ENCODE peak calls at places on chromosomes 16 and 17, in seven cellular contexts. M is left lung, B is cardiac muscle cell, D is PC-3, I is breast epithelium, V is HCT116, W is IMR-90. A is an unnamed sample.

GRCh38 chr16:81329947-81330346 is 15.2 kb downstream of the GAN start:
- DNase-seq in B (no peak), M (no peak), V (no peak), I (no peak), W (no peak), D (no peak), A (no peak)

GRCh38 chr17:1130191-1130590 is 49.6 kb downstream of the ABR start:
- DNase-seq in W (no peak), I (no peak), D (no peak), V (no peak), M (no peak), B (no peak), A (no peak)

GRCh38 chr17:55440391-55440790 is 18.8 kb upstream of the MMD start:
- DNase-seq in B (no peak), D (no peak), M (no peak), W (no peak), I (no peak), V (no peak), A (no peak)

GRCh38 chr17:79126139-79126538 is 51.5 kb downstream of the ENGASE start:
- DNase-seq in I (no peak), W (no peak), V (no peak), M (no peak), D (peak; percentile 33), B (peak; percentile 6), A (no peak)

GRCh38 chr16:85523602-85524364 is 89.3 kb upstream of the GSE1 start:
- DNase-seq in D (no peak), B (peak; percentile 75), M (peak; percentile 77), W (peak; percentile 45), V (no peak), I (no peak), A (no peak)

GRCh38 chr17:19254651-19255050 is 17.5 kb downstream of the EPN2 start:
- DNase-seq in M (no peak), I (no peak), B (no peak), V (no peak), D (no peak), W (no peak), A (no peak)

GRCh38 chr17:51342257-51342656 is 81.9 kb downstream of the UTP18 start:
- DNase-seq in I (no peak), B (no peak), M (no peak), D (no peak), V (no peak), W (no peak), A (no peak)

GRCh38 chr16:82061861-82062525 is 26.9 kb downstream of the HSD17B2 start:
- DNase-seq in W (peak; percentile 22), M (no peak), D (peak; percentile 37), I (no peak), B (peak; percentile 40), V (peak; percentile 64), A (peak; percentile 21)

GRCh38 chr16:30567160-30567990 is 4.1 kb downstream of the ZNF688 start:
- DNase-seq in M (no peak), V (no peak), W (peak; percentile 27), B (no peak), I (no peak), D (peak; percentile 58), A (no peak)

GRCh38 chr17:17527534-17527933 is 31.3 kb upstream of the RASD1 start:
- DNase-seq in B (no peak), M (no peak), W (no peak), D (no peak), I (no peak), V (no peak), A (no peak)

GRCh38 chr17:41965694-41966375 is 760 bp upstream of the CNP start:
- DNase-seq in B (peak; percentile 43), V (peak; percentile 82), W (peak; percentile 38), I (peak; percentile 78), M (peak; percentile 84), D (peak; percentile 87), A (peak; percentile 65)

GRCh38 chr17:69864531-69864930 is 210.5 kb upstream of the KCNJ16 start:
- DNase-seq in D (no peak), M (no peak), I (no peak), B (no peak), V (no peak), W (peak; percentile 60), A (peak; percentile 36)

GRCh38 chr16:48025359-48025758 is 130.4 kb downstream of the ABCC12 start:
- DNase-seq in M (no peak), B (no peak), W (no peak), V (no peak), I (no peak), D (no peak), A (no peak)

GRCh38 chr17:30217054-30217453 is 18.4 kb downstream of the SLC6A4 start:
- DNase-seq in D (no peak), W (no peak), V (no peak), I (no peak), M (no peak), B (no peak), A (no peak)

GRCh38 chr17:48562934-48563333 is 15.2 kb downstream of the HOXB4 start:
- DNase-seq in V (no peak), D (no peak), I (no peak), M (no peak), B (no peak), W (no peak), A (no peak)
- H3K27me3 ChIP-seq in V (no peaks in the 10 kb centered on the region), D (no peaks in the 10 kb centered on the region), I (peaks cover 15% of the 10 kb centered on the region), M (peaks cover 90% of the 10 kb centered on the region), B (peaks cover 100% of the 10 kb centered on the region), W (no peaks in the 10 kb centered on the region), A (no peaks in the 10 kb centered on the region)

GRCh38 chr17:45931677-45932076 is 37.3 kb downstream of the MAPT start:
- DNase-seq in V (no peak), I (no peak), M (no peak), W (no peak), D (no peak), B (no peak), A (no peak)
- H3K9me3 ChIP-seq in V (no peaks in the 10 kb centered on the region), I (peaks cover 16% of the 10 kb centered on the region), M (no peaks in the 10 kb centered on the region), W (peaks cover 5% of the 10 kb centered on the region), D (peaks cover 9% of the 10 kb centered on the region), B (no peaks in the 10 kb centered on the region), A (peaks cover 9% of the 10 kb centered on the region)

DNA sequence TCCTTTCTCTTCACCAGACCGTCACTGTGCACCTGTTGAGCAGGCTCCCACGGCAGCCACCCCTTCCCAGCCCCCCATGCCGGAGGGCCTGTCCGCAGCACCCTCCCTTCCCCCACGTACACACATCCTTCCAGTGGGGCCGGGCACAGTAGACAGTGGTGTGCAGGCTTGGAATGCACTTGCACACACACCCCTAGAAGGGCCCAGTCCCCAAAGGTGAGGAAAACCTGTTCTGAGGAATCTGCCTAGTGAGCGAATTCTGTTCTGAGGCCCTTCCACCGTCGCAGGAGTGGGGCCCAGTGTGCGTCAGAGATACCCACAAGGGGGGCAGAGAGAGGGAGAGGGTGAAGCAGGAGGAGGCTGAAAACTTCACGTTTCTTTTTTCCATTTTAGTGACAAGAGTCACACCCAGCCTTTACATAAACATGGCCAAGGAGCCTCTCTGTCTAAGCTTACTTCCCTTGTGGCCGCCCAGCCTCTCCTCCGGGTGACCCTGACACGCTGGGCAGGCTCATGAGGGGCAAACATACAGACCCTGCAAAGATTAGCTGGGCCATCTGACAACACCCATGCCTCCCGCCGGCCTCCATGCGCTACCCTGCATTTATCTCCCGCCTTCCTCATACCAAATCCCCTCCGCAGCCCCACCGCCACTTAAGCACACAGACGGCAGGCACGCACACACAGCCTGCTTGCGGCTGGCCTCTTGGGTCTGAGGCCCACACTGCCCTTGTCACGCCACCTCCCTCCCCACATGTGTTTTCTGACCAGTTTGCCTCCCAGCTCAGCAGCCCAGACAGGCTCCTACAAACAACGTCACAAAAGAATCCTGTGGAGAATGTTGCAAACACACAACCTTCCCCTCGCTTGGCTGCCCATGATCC is 1.8 kb downstream of the ZBTB4 start:
- DNase-seq in B (peak; percentile 70), W (peak; percentile 95), I (peak; percentile 73), V (no peak), M (peak; percentile 56), D (peak; percentile 11), A (peak; percentile 95)
- H3K27me3 ChIP-seq in B (no peaks in the 10 kb centered on the region), W (no peaks in the 10 kb centered on the region), I (no peaks in the 10 kb centered on the region), V (no peaks in the 10 kb centered on the region), M (no peaks in the 10 kb centered on the region), D (no peaks in the 10 kb centered on the region), A (no peaks in the 10 kb centered on the region)

DNA sequence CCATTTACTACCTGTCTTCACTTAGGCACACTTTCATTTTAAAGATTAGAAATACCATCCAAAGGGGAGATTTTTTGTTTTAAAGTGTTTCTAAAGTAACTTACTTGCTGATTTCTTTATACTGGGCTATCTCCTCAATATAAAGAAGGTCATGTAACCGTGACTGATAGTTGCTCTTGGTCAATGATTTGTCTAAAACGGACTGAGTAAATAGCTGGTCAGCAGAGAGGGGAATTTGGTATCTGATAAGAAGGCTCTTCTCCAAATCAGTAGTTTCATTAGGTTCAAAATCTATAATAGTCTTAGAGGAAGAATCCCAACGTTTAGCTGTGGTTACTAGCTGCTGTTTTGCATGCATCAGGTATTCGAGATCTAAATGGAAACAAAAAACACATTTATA is 66.4 kb downstream of the HELZ start:
- DNase-seq in D (no peak), I (no peak), W (no peak), B (no peak), M (no peak), V (no peak), A (no peak)
- H3K9me3 ChIP-seq in D (no peaks in the 10 kb centered on the region), I (no peaks in the 10 kb centered on the region), W (no peaks in the 10 kb centered on the region), B (no peaks in the 10 kb centered on the region), M (no peaks in the 10 kb centered on the region), V (no peaks in the 10 kb centered on the region), A (no peaks in the 10 kb centered on the region)

DNA sequence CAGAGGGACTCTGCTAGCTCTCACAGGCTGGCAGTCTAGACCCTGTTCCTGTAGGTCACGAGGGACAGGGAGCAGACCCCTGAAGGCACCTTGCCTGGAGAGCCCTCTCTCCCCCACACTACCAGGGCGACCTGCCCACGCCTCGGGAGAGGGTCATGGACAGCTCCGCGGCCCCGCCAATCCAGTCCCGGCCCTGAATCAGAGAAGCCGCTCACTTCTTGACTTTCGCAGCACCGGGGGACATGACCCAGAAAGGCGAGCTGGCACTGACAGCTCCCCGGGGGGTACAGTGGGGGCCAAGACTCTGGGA is 5.1 kb downstream of the KIFC3 start:
- DNase-seq in B (no peak), D (no peak), W (no peak), V (no peak), M (no peak), I (no peak), A (no peak)
- H3K27me3 ChIP-seq in B (no peaks in the 10 kb centered on the region), D (no peaks in the 10 kb centered on the region), W (no peaks in the 10 kb centered on the region), V (no peaks in the 10 kb centered on the region), M (peaks cover 16% of the 10 kb centered on the region), I (no peaks in the 10 kb centered on the region), A (no peaks in the 10 kb centered on the region)